ENCODE peak calls at places on chromosome 5, in eight cellular contexts. R, C, Z, I, E, D, J and G are unnamed samples.

GRCh38 chr5:154755361-154756202 is at the start of gene LARP1:
- DNase-seq in C (peak; percentile 48), I (no peak), Z (no peak), D (peak; percentile 40), R (no peak), J (no peak), E (no peak), G (no peak)

GRCh38 chr5:171207256-171207866 is 101.7 kb upstream of the TLX3 start:
- DNase-seq in Z (no peak), C (no peak), R (peak; percentile 5), D (peak; percentile 47), I (no peak), E (no peak), J (no peak), G (no peak)

GRCh38 chr5:109656829-109657228 is 32.9 kb upstream of the MAN2A1 start:
- DNase-seq in D (peak; percentile 95), J (peak; percentile 81), E (no peak), C (no peak), Z (peak; percentile 28), I (peak; percentile 2), R (peak; percentile 24), G (no peak)

GRCh38 chr5:10471672-10472071 is 30.0 kb downstream of the ROPN1L start:
- DNase-seq in J (no peak), I (no peak), R (no peak), E (no peak), C (no peak), D (no peak), Z (no peak), G (no peak)

GRCh38 chr5:113163328-113163727 is 186.7 kb downstream of the DCP2 start:
- DNase-seq in C (no peak), R (peak; percentile 44), D (peak; percentile 71), E (no peak), Z (no peak), J (no peak), I (no peak), G (no peak)

GRCh38 chr5:131671994-131672655 is 37.1 kb upstream of the RAPGEF6 start:
- DNase-seq in C (no peak), D (no peak), Z (no peak), E (no peak), J (no peak), I (no peak), R (no peak), G (no peak)

GRCh38 chr5:132086277-132086794 is 12.7 kb downstream of the CSF2 start:
- DNase-seq in Z (peak; percentile 29), C (no peak), D (peak; percentile 100), J (no peak), E (no peak), I (no peak), R (peak; percentile 99), G (peak; percentile 44)

GRCh38 chr5:169828385-169828784 is 151.9 kb downstream of the INSYN2B start:
- DNase-seq in J (no peak), I (no peak), D (peak; percentile 13), R (no peak), E (no peak), C (no peak), Z (no peak), G (no peak)

GRCh38 chr5:170302729-170303501 is 5.3 kb upstream of the LCP2 start:
- DNase-seq in D (no peak), C (no peak), R (no peak), I (peak; percentile 80), E (no peak), J (peak; percentile 85), Z (no peak), G (no peak)

GRCh38 chr5:170571331-170571731 is 67.5 kb downstream of the KCNIP1 start:
- DNase-seq in I (no peak), D (peak; percentile 67), J (no peak), E (no peak), R (no peak), C (no peak), Z (no peak), G (no peak)

GRCh38 chr5:160118349-160119141 is 705 bp downstream of the PWWP2A start:
- DNase-seq in E (peak; percentile 17), I (peak; percentile 61), R (no peak), C (peak; percentile 61), Z (no peak), J (no peak), D (peak; percentile 26), G (no peak)

GRCh38 chr5:112555691-112556090 is 136.6 kb upstream of the EPB41L4A start:
- DNase-seq in J (no peak), C (no peak), I (no peak), E (no peak), D (peak; percentile 86), Z (no peak), R (no peak), G (no peak)

GRCh38 chr5:106392766-106393165 is 1278.0 kb downstream of the EFNA5 start:
- DNase-seq in I (no peak), C (no peak), J (no peak), Z (no peak), R (no peak), D (peak; percentile 54), E (no peak), G (no peak)

GRCh38 chr5:140309706-140310249 is 6.9 kb upstream of the PFDN1 start:
- DNase-seq in I (no peak), E (no peak), R (no peak), C (no peak), J (no peak), D (no peak), Z (no peak), G (no peak)

GRCh38 chr5:31232273-31232888 is 38.9 kb downstream of the CDH6 start:
- DNase-seq in E (no peak), R (no peak), J (no peak), C (peak; percentile 47), I (no peak), D (peak; percentile 44), Z (no peak), G (no peak)

GRCh38 chr5:121199238-121199999 is 652.3 kb upstream of the FTMT start:
- DNase-seq in Z (no peak), C (no peak), J (no peak), R (no peak), I (no peak), D (no peak), E (no peak), G (no peak)

GRCh38 chr5:159294921-159295320 is 31.8 kb downstream of the UBLCP1 start:
- DNase-seq in I (no peak), E (no peak), Z (no peak), C (no peak), R (no peak), D (no peak), J (no peak), G (no peak)

GRCh38 chr5:109630109-109630508 is 59.6 kb upstream of the MAN2A1 start:
- DNase-seq in I (no peak), D (no peak), C (no peak), E (no peak), J (no peak), R (no peak), Z (no peak), G (no peak)

GRCh38 chr5:72137826-72138409 is 30.6 kb downstream of the MAP1B start:
- DNase-seq in C (no peak), R (no peak), D (no peak), E (no peak), J (no peak), I (no peak), Z (no peak), G (no peak)

GRCh38 chr5:96066386-96066719 is 104.7 kb upstream of the ELL2 start:
- DNase-seq in I (no peak), R (no peak), J (no peak), D (no peak), Z (no peak), E (no peak), C (no peak), G (no peak)

GRCh38 chr5:172602712-172603289 is 38.3 kb upstream of the NEURL1B start:
- DNase-seq in Z (no peak), J (no peak), R (no peak), E (no peak), D (no peak), I (no peak), C (no peak), G (no peak)

GRCh38 chr5:159819671-159820411 is 96.4 kb upstream of the ADRA1B start:
- DNase-seq in E (no peak), C (no peak), D (no peak), I (no peak), J (no peak), Z (peak; percentile 19), R (no peak), G (no peak)

GRCh38 chr5:173679909-173680626 is 63.6 kb upstream of the BOD1 start:
- DNase-seq in E (no peak), J (no peak), I (no peak), C (no peak), R (no peak), D (no peak), Z (no peak), G (no peak)

GRCh38 chr5:84384604-84385575 is at the start of gene EDIL3:
- DNase-seq in I (no peak), D (peak; percentile 46), E (peak; percentile 12), J (no peak), R (peak; percentile 11), C (peak; percentile 54), Z (no peak), G (no peak)

GRCh38 chr5:406041-406440 is 36.9 kb upstream of the EXOC3 start:
- DNase-seq in C (no peak), Z (no peak), I (no peak), E (no peak), D (no peak), R (no peak), J (no peak), G (no peak)

GRCh38 chr5:133321833-133322420 is 270.1 kb downstream of the HSPA4 start:
- DNase-seq in J (no peak), I (peak; percentile 4), R (no peak), C (no peak), D (no peak), Z (no peak), E (no peak), G (no peak)